ENCODE peak calls at places on chromosomes 12 and 14, in six cellular contexts. Y, N, F, G, O and X are unnamed samples.

GRCh38 chr14:92613008-92613658 is 99.6 kb downstream of the RIN3 start:
- DNase-seq in Y (no peak), N (no peak), F (no peak), G (peak; percentile 34), O (no peak), X (peak; percentile 49)

GRCh38 chr12:27343255-27344000 is 10.8 kb downstream of the BMAL2 start:
- DNase-seq in Y (no peak), N (no peak), F (peak; percentile 96), G (peak; percentile 97), O (no peak), X (peak; percentile 58)

GRCh38 chr12:84421103-84421502 is 491.5 kb downstream of the SLC6A15 start:
- DNase-seq in Y (no peak), N (no peak), F (no peak), G (no peak), O (no peak), X (no peak)

GRCh38 chr12:131833288-131833895 is 5.2 kb downstream of the MMP17 start:
- DNase-seq in Y (no peak), N (no peak), F (no peak), G (no peak), O (no peak), X (no peak)

GRCh38 chr12:116152268-116152667 is 125.2 kb downstream of the MED13L start:
- DNase-seq in Y (no peak), N (no peak), F (no peak), G (peak; percentile 98), O (no peak), X (no peak)

GRCh38 chr14:39246618-39247017 is 12.9 kb downstream of the MIA2 start:
- DNase-seq in Y (no peak), N (no peak), F (no peak), G (no peak), O (no peak), X (no peak)

GRCh38 chr12:100858658-100859057 is 64.1 kb downstream of the ANO4 start:
- DNase-seq in Y (no peak), N (no peak), F (peak; percentile 50), G (peak; percentile 69), O (no peak), X (peak; percentile 5)

GRCh38 chr12:3527181-3527580 is 36.2 kb downstream of the PRMT8 start:
- DNase-seq in Y (no peak), N (no peak), F (peak; percentile 90), G (peak; percentile 71), O (no peak), X (peak; percentile 83)

GRCh38 chr12:51051787-51052186 is 3.7 kb downstream of the LETMD1 start:
- DNase-seq in Y (no peak), N (no peak), F (no peak), G (no peak), O (no peak), X (peak; percentile 6)

GRCh38 chr14:61586539-61587396 is 108.5 kb upstream of the HIF1A start:
- DNase-seq in Y (no peak), N (no peak), F (peak; percentile 37), G (peak; percentile 73), O (no peak), X (peak; percentile 56)

GRCh38 chr14:64880382-64881121 is 845 bp upstream of the SPTB start:
- DNase-seq in Y (peak; percentile 62), N (no peak), F (peak; percentile 9), G (peak; percentile 6), O (no peak), X (peak; percentile 12)

GRCh38 chr14:61444215-61444768 is 122.9 kb downstream of the PRKCH start:
- DNase-seq in Y (no peak), N (no peak), F (no peak), G (no peak), O (no peak), X (no peak)

GRCh38 chr14:34714320-34715107 is at the start of gene CFL2:
- DNase-seq in Y (peak; percentile 93), N (peak; percentile 72), F (peak; percentile 71), G (peak; percentile 71), O (peak; percentile 51), X (peak; percentile 54)

GRCh38 chr12:48865141-48865440 is 579 bp downstream of the RND1 start:
- DNase-seq in Y (no peak), N (no peak), F (no peak), G (no peak), O (no peak), X (no peak)

GRCh38 chr12:90712671-90713070 is 242.3 kb downstream of the CCER1 start:
- DNase-seq in Y (no peak), N (no peak), F (no peak), G (peak; percentile 5), O (no peak), X (peak; percentile 9)

GRCh38 chr14:60760209-60760608 is 25.6 kb downstream of the MNAT1 start:
- DNase-seq in Y (no peak), N (no peak), F (no peak), G (no peak), O (no peak), X (peak; percentile 40)

GRCh38 chr14:86038401-86038985 is 508.5 kb downstream of the FLRT2 start:
- DNase-seq in Y (no peak), N (no peak), F (peak; percentile 20), G (peak; percentile 33), O (no peak), X (peak; percentile 59)

DNA sequence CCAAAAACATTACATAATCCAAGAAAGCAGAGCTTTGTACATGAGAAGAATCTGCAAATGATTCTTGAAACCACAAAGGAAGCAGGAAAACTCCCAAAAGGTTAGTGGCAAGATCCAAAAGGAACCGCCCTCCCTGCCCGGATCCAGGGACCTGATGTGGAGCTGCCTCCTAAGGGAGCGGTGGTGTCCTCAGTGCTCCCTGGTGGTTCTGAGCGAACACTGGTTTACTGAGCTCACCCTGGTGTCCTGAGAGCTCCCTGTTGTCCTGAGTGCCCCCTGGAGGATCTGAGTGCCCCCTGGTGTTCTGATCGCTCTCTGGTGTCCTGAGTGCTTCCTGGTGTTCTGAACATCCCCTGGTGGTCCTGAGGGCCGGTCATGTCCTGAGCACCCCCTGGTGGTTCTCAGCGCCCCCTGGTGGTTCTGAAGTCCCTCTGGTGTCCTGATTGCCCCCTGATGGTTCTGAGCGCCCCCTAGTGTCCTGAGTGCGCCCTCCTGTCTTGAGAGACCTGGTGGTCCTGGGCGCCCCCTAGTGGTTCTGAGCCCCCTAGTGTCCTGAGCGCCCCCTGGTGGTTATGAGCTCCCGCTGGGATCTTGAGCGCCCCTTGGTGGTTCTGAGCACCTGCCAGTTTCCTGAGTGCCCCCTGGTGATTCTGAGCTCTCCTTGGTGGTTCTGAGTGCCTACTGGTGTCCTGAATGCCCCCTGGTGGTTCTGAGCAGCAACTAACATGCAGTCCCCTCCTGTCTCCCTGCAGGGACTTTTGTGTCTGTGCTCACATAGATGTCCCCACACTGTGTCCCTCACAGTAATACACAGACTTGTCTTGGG is 891.1 kb downstream of the TMEM121 start:
- DNase-seq in Y (no peak), N (no peak), F (no peak), G (no peak), O (no peak), X (peak; percentile 19)
- TF ChIP-seq CTCF in Y (no peak), N (no peak), F (peak; percentile 53), G (peak; percentile 6), O (no peak), X (peak; percentile 79)

GRCh38 chr14:20658246-20658645 is 16.8 kb upstream of the OR6S1 start:
- DNase-seq in Y (no peak), N (no peak), F (no peak), G (no peak), O (no peak), X (no peak)

GRCh38 chr14:20655851-20656250 is 14.4 kb upstream of the OR6S1 start:
- DNase-seq in Y (no peak), N (no peak), F (no peak), G (no peak), O (no peak), X (no peak)

GRCh38 chr14:20659813-20660395 is 18.4 kb upstream of the OR6S1 start:
- DNase-seq in Y (no peak), N (no peak), F (no peak), G (no peak), O (no peak), X (no peak)

GRCh38 chr14:20656274-20656673 is 14.8 kb upstream of the OR6S1 start:
- DNase-seq in Y (no peak), N (no peak), F (no peak), G (no peak), O (no peak), X (no peak)

GRCh38 chr14:20657216-20658211 is 16.0 kb upstream of the OR6S1 start:
- DNase-seq in Y (no peak), N (no peak), F (peak; percentile 41), G (no peak), O (no peak), X (peak; percentile 17)
- TF ChIP-seq CTCF in Y (no peak), N (no peak), F (peak; percentile 50), G (no peak), O (no peak), X (peak; percentile 10)

GRCh38 chr14:93971635-93972027 is 4.7 kb downstream of the ASB2 start:
- DNase-seq in Y (no peak), N (no peak), F (no peak), G (no peak), O (no peak), X (no peak)

GRCh38 chr14:93969082-93969828 is 7.1 kb downstream of the ASB2 start:
- DNase-seq in Y (no peak), N (no peak), F (no peak), G (no peak), O (no peak), X (no peak)

GRCh38 chr14:93972618-93973205 is 3.7 kb downstream of the ASB2 start:
- DNase-seq in Y (no peak), N (no peak), F (no peak), G (no peak), O (no peak), X (no peak)

GRCh38 chr14:93970967-93971634 is 5.3 kb downstream of the ASB2 start:
- DNase-seq in Y (no peak), N (no peak), F (no peak), G (no peak), O (no peak), X (no peak)

DNA sequence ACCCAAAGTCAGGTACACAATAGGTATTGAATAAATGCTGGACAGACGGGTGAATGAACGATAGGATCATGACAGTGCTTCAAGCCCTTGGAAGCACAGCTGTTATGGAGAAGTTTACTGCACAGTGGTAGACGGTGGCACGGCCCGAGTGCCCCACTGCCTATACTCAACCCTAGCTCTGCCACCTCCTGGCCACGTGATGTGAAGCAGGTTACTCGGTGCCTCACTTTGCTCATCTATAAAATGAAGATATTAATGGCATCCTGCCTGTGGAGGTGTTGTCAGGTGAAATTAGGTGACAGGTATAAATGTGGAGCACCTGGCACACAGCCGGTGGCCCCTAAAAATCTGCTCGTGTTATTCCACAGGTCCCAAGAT is 5.8 kb downstream of the ASB2 start:
- DNase-seq in Y (no peak), N (no peak), F (peak; percentile 42), G (no peak), O (no peak), X (peak; percentile 61)
- TF ChIP-seq CTCF in Y (no peak), N (peak; percentile 19), F (peak; percentile 58), G (no peak), O (no peak), X (peak; percentile 26)

GRCh38 chr14:58695514-58695913 is 57.8 kb downstream of the DACT1 start:
- DNase-seq in Y (no peak), N (no peak), F (no peak), G (no peak), O (no peak), X (no peak)

GRCh38 chr14:58697266-58697926 is 59.6 kb downstream of the DACT1 start:
- DNase-seq in Y (no peak), N (no peak), F (no peak), G (no peak), O (no peak), X (no peak)

GRCh38 chr14:58697927-58698641 is 60.3 kb downstream of the DACT1 start:
- DNase-seq in Y (no peak), N (no peak), F (peak; percentile 6), G (no peak), O (no peak), X (no peak)

GRCh38 chr14:58690801-58691516 is 53.2 kb downstream of the DACT1 start:
- DNase-seq in Y (no peak), N (no peak), F (no peak), G (no peak), O (no peak), X (no peak)

GRCh38 chr14:58693048-58693447 is 55.3 kb downstream of the DACT1 start:
- DNase-seq in Y (no peak), N (no peak), F (no peak), G (no peak), O (no peak), X (no peak)
- TF ChIP-seq CTCF in Y (no peak), N (no peak), F (no peak), G (no peak), O (no peak), X (no peak)